ENCODE peak calls at places on chromosomes 2 and 18, in ten cellular contexts. M is bronchial epithelial cell; T is HepG2; S is adrenal gland; K is CD8-positive, alpha-beta T cell; U is uterus; Z is BJ; J is A673; H is breast epithelium; A is body of pancreas. G is an unnamed sample. For H3K36me3, the result is how much of the 10 kb centered on the place peaks cover.

GRCh38 chr2:156331572-156332451 is 709 bp downstream of the NR4A2 start:
- DNase-seq in H (peak), A (peak), T (no peak), J (peak), K (no peak), S (peak), U (peak), Z (no peak), M (peak), G (no peak)

GRCh38 chr2:120418174-120418787 is 72.3 kb downstream of the INHBB start:
- DNase-seq in M (no peak), A (no peak), H (peak), T (no peak), U (no peak), J (no peak), Z (no peak), K (no peak), S (no peak), G (no peak)

GRCh38 chr2:56522605-56523089 is 338.9 kb downstream of the CCDC85A start:
- DNase-seq in K (no peak), M (peak), A (peak), S (no peak), J (peak), T (no peak), H (no peak), U (no peak), Z (no peak), G (peak)

GRCh38 chr2:9074930-9075329 is 71.4 kb upstream of the MBOAT2 start:
- DNase-seq in K (no peak), M (peak), H (no peak), J (no peak), S (no peak), Z (no peak), A (no peak), U (no peak), T (no peak), G (peak)

GRCh38 chr2:53880756-53881155 is 21.0 kb upstream of the GPR75 start:
- DNase-seq in A (no peak), U (no peak), S (no peak), T (no peak), H (no peak), Z (peak), M (peak), J (no peak), K (no peak), G (no peak)

GRCh38 chr2:198767694-198768093 is 690.0 kb downstream of the SATB2 start:
- DNase-seq in Z (no peak), M (no peak), S (no peak), U (no peak), H (no peak), T (no peak), J (no peak), A (no peak), K (no peak), G (no peak)

GRCh38 chr2:216222650-216223352 is 113.7 kb downstream of the XRCC5 start:
- DNase-seq in U (no peak), Z (no peak), K (no peak), H (no peak), S (no peak), J (peak), A (no peak), T (no peak), M (peak), G (no peak)

GRCh38 chr2:220664272-220665107 is 907.6 kb downstream of the EPHA4 start:
- DNase-seq in J (peak), S (no peak), M (no peak), Z (peak), A (no peak), T (no peak), K (no peak), H (no peak), U (no peak), G (no peak)

GRCh38 chr18:48186084-48186798 is 222.9 kb downstream of the ZBTB7C start:
- DNase-seq in H (no peak), Z (no peak), U (peak), J (no peak), A (no peak), T (no peak), K (no peak), M (peak), S (peak), G (peak)

GRCh38 chr2:240639566-240639965 is 14.3 kb downstream of the GPR35 start:
- DNase-seq in J (no peak), U (no peak), A (no peak), H (no peak), M (no peak), T (no peak), K (no peak), S (no peak), Z (no peak), G (no peak)

GRCh38 chr2:240642061-240642805 is 17.0 kb downstream of the GPR35 start:
- DNase-seq in J (no peak), K (no peak), H (no peak), A (peak), U (no peak), T (no peak), Z (no peak), S (peak), M (no peak), G (no peak)

GRCh38 chr2:240642806-240643092 is 17.5 kb downstream of the GPR35 start:
- DNase-seq in Z (no peak), U (no peak), T (no peak), J (no peak), H (no peak), S (no peak), K (no peak), A (no peak), M (no peak), G (no peak)

GRCh38 chr2:240638517-240639160 is 13.4 kb downstream of the GPR35 start:
- DNase-seq in H (no peak), K (no peak), M (no peak), U (peak), Z (no peak), S (no peak), A (peak), T (no peak), J (no peak), G (no peak)

DNA sequence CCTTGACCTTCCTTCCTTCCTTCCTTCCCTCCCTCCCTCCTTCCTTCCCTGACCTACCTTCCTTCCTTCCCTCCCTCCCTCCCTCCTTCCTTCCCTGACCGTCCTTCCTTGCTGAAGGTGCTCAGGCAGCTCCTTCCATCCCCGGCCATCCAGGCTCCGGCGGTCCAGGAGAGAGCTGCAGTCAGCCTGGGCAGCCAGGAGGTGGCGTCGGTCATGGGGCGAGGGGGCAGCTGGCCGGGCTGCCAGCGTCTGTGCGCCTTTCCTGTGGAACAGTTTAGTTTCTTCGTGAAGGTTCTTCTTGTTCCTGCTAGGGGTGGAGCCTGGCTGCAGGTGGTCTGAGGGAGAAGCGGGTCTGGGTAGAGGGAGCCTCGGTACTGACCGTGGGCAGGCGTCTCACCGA is 15.7 kb downstream of the GPR35 start:
- DNase-seq in M (no peak), S (peak), U (no peak), J (peak), K (no peak), H (no peak), T (peak), A (peak), Z (no peak), G (no peak)
- TF ChIP-seq CTCF in M (no peak), S (no peak), U (no peak), J (peak), K (no peak), H (no peak), T (peak), A (peak), Z (peak), G (peak)

DNA sequence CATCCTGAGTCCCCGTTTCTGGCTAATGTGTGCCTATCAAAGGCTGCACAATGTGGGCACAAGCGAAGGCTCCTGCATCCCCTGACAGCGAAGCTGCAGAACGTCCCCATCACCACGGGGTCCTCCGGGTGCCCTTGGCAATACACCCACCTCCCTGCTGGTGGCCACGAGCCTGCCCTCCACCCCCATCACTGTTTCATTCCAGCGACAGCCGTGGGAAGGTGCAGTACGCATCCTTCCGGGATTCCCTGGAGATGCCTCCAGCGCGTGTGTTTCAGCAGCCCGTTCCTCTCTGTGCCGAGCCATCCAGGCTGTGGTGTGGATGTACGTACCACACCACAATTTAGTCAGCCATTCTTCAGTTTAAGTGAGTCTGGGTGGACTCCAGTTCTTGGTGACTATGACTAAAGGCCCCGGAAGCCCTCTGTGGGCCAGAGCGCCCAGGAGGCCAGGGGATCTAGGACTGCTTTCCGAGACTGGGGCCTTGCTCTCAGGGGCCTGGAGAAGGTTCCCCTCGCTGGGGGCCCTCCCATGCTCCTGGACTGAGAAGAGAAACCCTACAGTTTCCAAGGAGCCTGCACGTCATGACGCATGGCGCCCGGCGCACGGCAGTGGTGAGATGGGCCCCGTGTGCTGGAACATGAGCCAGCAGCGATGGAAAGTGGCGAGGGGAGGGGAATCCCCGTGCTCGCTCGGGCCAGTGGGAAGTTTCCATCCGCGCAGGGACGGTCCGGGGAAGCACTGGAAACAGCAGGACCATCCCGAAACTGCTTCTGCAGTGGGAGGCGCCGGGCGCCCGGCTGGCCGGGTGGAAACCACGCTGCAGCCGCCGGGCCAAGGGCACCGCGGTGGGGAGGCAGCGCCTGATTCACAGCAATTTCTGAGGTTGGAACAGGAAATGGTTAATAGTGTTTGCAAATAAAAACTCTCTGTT is 4.6 kb upstream of the PDCD1 start:
- DNase-seq in Z (no peak), K (no peak), J (peak), A (no peak), S (no peak), T (no peak), H (no peak), M (no peak), U (peak), G (no peak)
- H3K4me3 ChIP-seq in Z (no peak), K (no peak), J (no peak), A (no peak), S (no peak), T (no peak), H (no peak), M (no peak), U (no peak), G (no peak)

GRCh38 chr2:24259316-24259715 is 84.5 kb downstream of the FAM228A start:
- DNase-seq in Z (no peak), S (no peak), K (no peak), H (no peak), M (no peak), U (no peak), J (no peak), T (no peak), A (no peak), G (no peak)

GRCh38 chr2:24269270-24269669 is 91.1 kb downstream of the ITSN2 start:
- DNase-seq in J (peak), A (no peak), K (no peak), H (no peak), Z (no peak), M (peak), S (no peak), T (peak), U (no peak), G (peak)

GRCh38 chr2:24262571-24262970 is 87.7 kb downstream of the FAM228A start:
- DNase-seq in M (no peak), K (no peak), H (no peak), U (no peak), J (no peak), S (no peak), T (no peak), Z (no peak), A (no peak), G (no peak)

GRCh38 chr2:24261441-24261840 is 86.6 kb downstream of the FAM228A start:
- DNase-seq in K (no peak), H (no peak), T (no peak), U (no peak), J (no peak), A (no peak), S (no peak), M (no peak), Z (no peak), G (no peak)

GRCh38 chr2:24265212-24265611 is 90.4 kb downstream of the FAM228A start:
- DNase-seq in S (no peak), A (no peak), J (no peak), T (no peak), H (no peak), Z (no peak), M (no peak), U (no peak), K (no peak), G (no peak)
- H3K36me3 ChIP-seq in S (under half), A (under half), J (under half), T (under half), H (under half), Z (under half), M (under half), U (under half), K (under half), G (under half)

DNA sequence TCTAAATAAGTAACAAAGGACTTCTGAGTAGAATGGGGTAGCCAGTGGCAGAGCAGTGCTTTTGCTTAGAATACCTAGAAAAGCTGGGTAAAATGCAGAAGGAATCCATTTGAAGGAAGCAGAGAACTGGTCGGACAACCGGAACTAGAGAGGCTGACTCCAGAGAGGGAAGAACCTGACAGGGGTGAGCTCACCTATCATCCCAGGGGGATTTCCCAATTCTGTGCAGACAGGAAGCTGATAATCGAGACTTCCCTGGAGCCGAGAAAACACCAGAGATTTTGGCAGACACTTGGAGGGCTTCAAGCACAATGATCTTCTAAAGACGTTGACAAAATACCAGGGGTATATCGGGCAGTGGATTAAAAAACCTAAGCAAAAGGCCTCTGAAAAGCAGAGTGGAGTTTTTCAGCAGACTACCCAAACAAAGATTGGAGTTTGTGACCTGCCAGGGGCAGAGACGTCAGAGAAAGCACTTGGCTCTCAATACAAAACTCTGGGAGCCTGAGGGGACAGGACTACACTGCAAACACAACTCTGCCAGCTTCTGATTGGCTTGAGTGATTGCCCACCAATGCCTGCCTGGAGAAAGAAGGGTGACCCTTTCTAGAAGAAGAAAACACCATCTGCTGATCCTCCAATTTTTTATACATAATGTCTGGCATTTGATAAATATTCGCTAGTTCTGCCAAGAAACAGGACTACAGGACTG is 67.5 kb upstream of the TTN start:
- DNase-seq in T (no peak), S (no peak), A (peak), U (no peak), M (peak), K (no peak), H (no peak), J (no peak), Z (no peak), G (no peak)
- TF ChIP-seq CTCF in T (no peak), S (no peak), A (no peak), U (no peak), M (no peak), K (no peak), H (no peak), J (no peak), Z (no peak), G (no peak)

DNA sequence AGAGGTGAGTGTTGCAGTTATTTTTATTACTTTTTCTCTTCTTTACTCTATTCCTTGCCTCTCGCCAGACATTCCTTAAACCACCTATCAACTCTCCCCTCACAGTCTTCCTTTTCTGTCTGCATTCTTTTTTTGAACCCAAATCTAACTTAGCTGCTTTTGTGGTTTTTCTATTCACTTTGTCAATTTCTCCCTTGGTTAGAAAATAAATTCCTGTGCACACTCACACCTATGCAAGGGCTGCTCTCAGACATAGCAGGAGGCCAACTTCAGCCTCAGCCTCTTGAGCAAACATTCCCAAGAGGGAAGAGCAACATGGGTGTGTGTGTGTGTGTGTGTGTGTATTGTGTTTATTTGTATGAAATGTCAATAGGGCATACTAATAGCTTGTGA is 808.6 kb downstream of the RNF144A start:
- DNase-seq in K (no peak), H (no peak), A (no peak), T (no peak), M (no peak), J (no peak), S (no peak), Z (no peak), U (no peak), G (no peak)
- H3K4me3 ChIP-seq in K (peak), H (no peak), A (no peak), T (no peak), M (no peak), J (no peak), S (no peak), Z (no peak), U (no peak), G (no peak)

GRCh38 chr2:128298846-128299507 is 19.7 kb downstream of the HS6ST1 start:
- DNase-seq in K (no peak), M (no peak), H (no peak), U (no peak), Z (no peak), S (no peak), T (no peak), A (no peak), J (no peak), G (no peak)

GRCh38 chr2:128301021-128301420 is 17.6 kb downstream of the HS6ST1 start:
- DNase-seq in H (no peak), T (no peak), A (no peak), Z (no peak), J (no peak), U (no peak), K (no peak), M (no peak), S (no peak), G (no peak)

GRCh38 chr2:128299628-128300027 is 19.0 kb downstream of the HS6ST1 start:
- DNase-seq in K (no peak), H (no peak), A (no peak), T (no peak), J (no peak), S (no peak), Z (no peak), M (no peak), U (no peak), G (no peak)

GRCh38 chr2:128300621-128301020 is 18.0 kb downstream of the HS6ST1 start:
- DNase-seq in U (no peak), A (no peak), T (no peak), M (no peak), J (no peak), H (no peak), S (no peak), Z (no peak), K (no peak), G (no peak)

GRCh38 chr2:128300151-128300550 is 18.5 kb downstream of the HS6ST1 start:
- DNase-seq in H (no peak), Z (no peak), K (no peak), A (no peak), U (no peak), T (no peak), M (no peak), J (no peak), S (no peak), G (no peak)
- H3K36me3 ChIP-seq in H (under half), Z (under half), K (under half), A (under half), U (under half), T (under half), M (under half), J (under half), S (under half), G (under half)

DNA sequence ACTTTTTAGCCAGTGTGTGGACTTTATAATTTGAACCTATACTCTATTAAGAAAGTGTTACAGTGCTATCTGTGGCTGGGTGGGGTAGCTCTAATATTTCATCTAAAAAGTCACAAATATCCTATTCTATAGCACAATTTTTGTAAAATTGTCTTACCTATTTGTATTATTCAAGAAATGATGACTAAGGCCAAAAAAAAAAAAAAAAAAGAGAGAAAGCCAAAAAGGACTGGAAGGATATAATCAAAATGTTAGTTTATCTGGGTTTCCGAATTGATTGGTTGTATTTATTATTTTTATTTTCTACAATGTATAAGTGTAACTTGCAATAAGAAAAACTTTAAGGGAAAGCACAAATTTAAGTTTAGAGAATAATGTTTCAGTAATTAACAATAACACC is 5.5 kb downstream of the ARL6IP6 start:
- DNase-seq in K (no peak), Z (no peak), T (no peak), U (no peak), M (no peak), A (no peak), S (no peak), H (no peak), J (no peak), G (no peak)
- TF ChIP-seq CTCF in K (no peak), Z (no peak), T (no peak), U (no peak), M (no peak), A (no peak), S (no peak), H (no peak), J (no peak), G (no peak)

DNA sequence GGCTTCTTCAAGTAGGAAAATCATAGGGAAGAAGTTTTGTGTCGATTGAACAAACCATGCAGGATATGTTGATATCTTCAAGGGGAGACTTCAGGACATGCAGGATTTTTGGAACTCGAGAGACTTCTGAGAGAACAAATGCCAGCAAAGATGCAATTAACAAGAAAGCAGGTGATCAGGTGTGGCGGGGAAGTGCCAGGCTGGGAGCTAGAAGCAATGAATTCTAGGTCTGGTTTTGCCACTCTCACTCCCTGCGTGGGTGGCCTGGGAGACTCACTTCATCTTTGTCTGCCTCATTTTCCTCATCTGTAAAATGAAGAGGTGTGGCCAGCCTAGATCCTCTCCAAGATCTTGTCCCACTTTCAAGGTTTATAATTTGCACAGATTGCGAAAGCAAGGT is 3.1 kb downstream of the SERPINB5 start:
- DNase-seq in J (no peak), K (no peak), H (no peak), U (no peak), A (no peak), M (peak), T (no peak), S (no peak), Z (no peak), G (no peak)
- H3K4me3 ChIP-seq in J (no peak), K (no peak), H (no peak), U (no peak), A (no peak), M (peak), T (no peak), S (no peak), Z (no peak), G (no peak)

DNA sequence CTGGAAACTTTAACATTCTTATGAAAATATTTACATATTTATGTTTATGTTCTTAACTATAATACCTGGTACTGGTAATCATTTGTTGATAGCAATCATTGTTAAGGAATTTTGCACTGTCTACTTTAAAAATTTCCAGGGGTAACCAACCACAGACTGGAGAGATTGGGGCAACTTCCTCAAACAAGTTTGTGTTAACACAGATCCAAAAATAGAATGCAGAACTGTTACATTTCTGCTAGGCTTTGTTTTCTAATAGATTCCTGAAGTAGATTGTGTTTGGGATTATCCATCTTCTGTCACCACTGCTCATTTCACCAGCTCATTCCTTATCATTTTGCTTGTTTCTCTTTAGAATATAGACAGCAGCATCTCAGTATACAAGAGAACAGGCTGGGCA is 23.7 kb downstream of the RNF125 start:
- DNase-seq in S (no peak), J (no peak), Z (no peak), T (no peak), A (no peak), U (no peak), H (no peak), M (no peak), K (no peak), G (no peak)
- H3K36me3 ChIP-seq in S (under half), J (under half), Z (under half), T (under half), A (under half), U (under half), H (under half), M (under half), K (under half), G (under half)

G was measured in kidney epithelial cell.